ENCODE peak calls at places on chromosomes 4 and X, in eight cellular contexts. B is AG10803, E is brain microvascular endothelial cell, V is pancreas, U is A673, O is activated B cell treated with CpG ODN at 0.5 μM for 24 hours, H is AG04450, T is GM06990. D is an unnamed sample.

GRCh38 chr4:7554885-7555284 is 120.2 kb upstream of the PSAPL1 start:
- DNase-seq in B (no peak), E (no peak), V (no peak), U (no peak), O (no peak), H (no peak), T (no peak), D (no peak)

GRCh38 chr4:177391953-177392352 is 50.3 kb downstream of the AGA start:
- DNase-seq in B (no peak), E (no peak), V (no peak), U (no peak), O (no peak), H (no peak), T (no peak), D (no peak)

GRCh38 chr4:146333187-146333894 is 119.0 kb downstream of the REELD1 start:
- DNase-seq in B (peak), E (peak), V (no peak), U (peak), O (no peak), H (peak), T (peak), D (no peak)

GRCh38 chr4:130646886-130647285 is 1550.9 kb downstream of the C4orf33 start:
- DNase-seq in B (no peak), E (no peak), V (no peak), U (no peak), O (no peak), H (no peak), T (no peak), D (no peak)

GRCh38 chr4:7157666-7158065 is 34.7 kb upstream of the SORCS2 start:
- DNase-seq in B (no peak), E (no peak), V (no peak), U (no peak), O (no peak), H (no peak), T (no peak), D (no peak)

GRCh38 chr4:52234539-52235174 is 183.6 kb downstream of the SPATA18 start:
- DNase-seq in B (peak), E (peak), V (no peak), U (peak), O (no peak), H (no peak), T (no peak), D (no peak)

GRCh38 chr4:121484633-121485032 is 103.8 kb upstream of the QRFPR start:
- DNase-seq in B (peak), E (peak), V (peak), U (peak), O (no peak), H (peak), T (no peak), D (no peak)

GRCh38 chrX:150768132-150768485 is 74.9 kb downstream of the MTMR1 start:
- DNase-seq in B (peak), E (no peak), V (no peak), U (no peak), O (no peak), H (no peak), T (no peak), D (no peak)

GRCh38 chr4:146742416-146742815 is 103.7 kb downstream of the POU4F2 start:
- DNase-seq in B (no peak), E (no peak), V (no peak), U (no peak), O (no peak), H (no peak), T (no peak), D (no peak)

GRCh38 chr4:78432896-78433295 is 118.7 kb upstream of the ANXA3 start:
- DNase-seq in B (peak), E (peak), V (no peak), U (no peak), O (no peak), H (no peak), T (no peak), D (no peak)

GRCh38 chr4:5220028-5220427 is 168.7 kb downstream of the STK32B start:
- DNase-seq in B (no peak), E (peak), V (no peak), U (peak), O (no peak), H (no peak), T (no peak), D (no peak)

GRCh38 chrX:4043951-4044350 is 330.5 kb upstream of the PRKX start:
- DNase-seq in B (no peak), E (no peak), V (no peak), U (no peak), O (no peak), H (no peak), T (no peak), D (no peak)

GRCh38 chr4:153327247-153327646 is 17.2 kb upstream of the MND1 start:
- DNase-seq in B (no peak), E (no peak), V (no peak), U (no peak), O (no peak), H (no peak), T (no peak), D (no peak)

GRCh38 chrX:11555759-11556158 is 110.0 kb downstream of the ARHGAP6 start:
- DNase-seq in B (peak), E (peak), V (no peak), U (no peak), O (no peak), H (no peak), T (no peak), D (no peak)

GRCh38 chrX:133660356-133660755 is 245.1 kb upstream of the GPC4 start:
- DNase-seq in B (peak), E (no peak), V (peak), U (no peak), O (no peak), H (no peak), T (no peak), D (no peak)

GRCh38 chrX:129686422-129686948 is 31.7 kb upstream of the APLN start:
- DNase-seq in B (peak), E (no peak), V (no peak), U (no peak), O (no peak), H (no peak), T (no peak), D (no peak)

GRCh38 chr4:109912706-109913621 is at the start of gene EGF:
- DNase-seq in B (peak), E (peak), V (no peak), U (peak), O (no peak), H (no peak), T (no peak), D (no peak)

GRCh38 chr4:1472148-1472797 is 66.0 kb upstream of the NKX1-1 start:
- DNase-seq in B (no peak), E (no peak), V (no peak), U (no peak), O (peak), H (no peak), T (no peak), D (no peak)
- TF ChIP-seq CTCF in B (no peak), E (no peak), V (no peak), U (no peak), O (no peak), H (no peak), T (no peak), D (no peak)

GRCh38 chr4:112855058-112855457 is 194.4 kb upstream of the ANK2 start:
- DNase-seq in B (no peak), E (no peak), V (no peak), U (no peak), O (no peak), H (no peak), T (no peak), D (no peak)

GRCh38 chr4:112857461-112857860 is 192.0 kb upstream of the ANK2 start:
- DNase-seq in B (peak), E (peak), V (no peak), U (peak), O (no peak), H (peak), T (no peak), D (no peak)

GRCh38 chr4:112854420-112854819 is 195.0 kb upstream of the ANK2 start:
- DNase-seq in B (no peak), E (no peak), V (no peak), U (no peak), O (no peak), H (no peak), T (no peak), D (no peak)

GRCh38 chr4:112852586-112852985 is 196.9 kb upstream of the ANK2 start:
- DNase-seq in B (peak), E (no peak), V (no peak), U (no peak), O (no peak), H (no peak), T (no peak), D (no peak)

GRCh38 chr4:112853662-112854256 is 195.7 kb upstream of the ANK2 start:
- DNase-seq in B (no peak), E (no peak), V (no peak), U (peak), O (no peak), H (no peak), T (no peak), D (no peak)
- TF ChIP-seq CTCF in B (peak), E (peak), V (no peak), U (peak), O (no peak), H (peak), T (peak), D (no peak)

GRCh38 chr4:1410491-1411325 is 4.5 kb upstream of the NKX1-1 start:
- DNase-seq in B (peak), E (peak), V (peak), U (peak), O (no peak), H (no peak), T (no peak), D (no peak)
- TF ChIP-seq CTCF in B (no peak), E (no peak), V (no peak), U (no peak), O (no peak), H (no peak), T (no peak), D (no peak)

GRCh38 chrX:40663880-40664630 is 16.7 kb upstream of the CXorf38 start:
- DNase-seq in B (peak), E (peak), V (no peak), U (no peak), O (no peak), H (no peak), T (no peak), D (no peak)
- TF ChIP-seq CTCF in B (peak), E (peak), V (no peak), U (peak), O (no peak), H (peak), T (peak), D (no peak)

GRCh38 chr4:154344686-154345085 is 146.9 kb downstream of the DCHS2 start:
- DNase-seq in B (no peak), E (no peak), V (no peak), U (no peak), O (no peak), H (no peak), T (no peak), D (no peak)
- TF ChIP-seq CTCF in B (no peak), E (no peak), V (no peak), U (no peak), O (no peak), H (no peak), T (peak), D (no peak)